ENCODE peak calls at places on chromosomes 11 and 22, in ten cellular contexts. T is astrocyte of the spinal cord, J is GM03348, U is brain microvascular endothelial cell, S is kidney, R is tibial artery, M is choroid plexus epithelial cell, V is H9, Y is AG10803, F is endothelial cell. O is an unnamed sample.

GRCh38 chr11:12088047-12088481 is 22.3 kb upstream of the MICAL2 start:
- DNase-seq in T (peak), J (peak), U (peak), S (no peak), R (peak), M (peak), V (no peak), Y (peak), F (no peak), O (peak)

GRCh38 chr11:132242662-132243061 is 872.2 kb downstream of the NTM start:
- DNase-seq in T (no peak), J (no peak), U (no peak), S (no peak), R (no peak), M (no peak), V (no peak), Y (no peak), F (no peak), O (no peak)

GRCh38 chr11:30583505-30584280 is 2.5 kb downstream of the MPPED2 start:
- DNase-seq in T (no peak), J (peak), U (no peak), S (peak), R (peak), M (no peak), V (peak), Y (no peak), F (peak), O (no peak)

GRCh38 chr22:46119729-46120419 is 30.5 kb upstream of the PPARA start:
- DNase-seq in T (peak), J (peak), U (peak), S (peak), R (no peak), M (peak), V (no peak), Y (peak), F (no peak), O (no peak)

GRCh38 chr11:72975778-72976520 is 161.7 kb downstream of the ATG16L2 start:
- DNase-seq in T (peak), J (peak), U (peak), S (no peak), R (no peak), M (peak), V (no peak), Y (peak), F (no peak), O (peak)

GRCh38 chr11:83655996-83656395 is 369.8 kb upstream of the CCDC90B start:
- DNase-seq in T (no peak), J (no peak), U (no peak), S (no peak), R (no peak), M (no peak), V (no peak), Y (no peak), F (no peak), O (no peak)

GRCh38 chr11:102390667-102391449 is 43.8 kb downstream of the BIRC2 start:
- DNase-seq in T (peak), J (peak), U (peak), S (peak), R (peak), M (peak), V (peak), Y (peak), F (peak), O (peak)

GRCh38 chr11:12669930-12670329 is 4.3 kb upstream of the TEAD1 start:
- DNase-seq in T (no peak), J (no peak), U (no peak), S (no peak), R (no peak), M (peak), V (no peak), Y (no peak), F (no peak), O (peak)

GRCh38 chr11:69890476-69890875 is 71.3 kb upstream of the FGF3 start:
- DNase-seq in T (no peak), J (no peak), U (no peak), S (peak), R (no peak), M (no peak), V (no peak), Y (no peak), F (no peak), O (no peak)

O was measured in adipocyte.